ENCODE peak calls at places on chromosome 1, in ten cellular contexts. X, H, Y, S, O, G, P, N, L and E are unnamed samples. For H3K4me1, the result is how much of the 10 kb centered on the place peaks cover.

GRCh38 chr1:68188644-68189340 is 43.5 kb downstream of the WLS start:
- DNase-seq in X (no peak), H (no peak), Y (peak), S (no peak), O (peak), G (no peak), P (no peak), N (no peak), L (no peak), E (no peak)

GRCh38 chr1:151494741-151495281 is 16.4 kb upstream of the CGN start:
- DNase-seq in X (no peak), H (no peak), Y (peak), S (no peak), O (peak), G (peak), P (no peak), N (no peak), L (no peak), E (no peak)

GRCh38 chr1:42386051-42386450 is 5.5 kb downstream of the RIMKLA start:
- DNase-seq in X (no peak), H (no peak), Y (no peak), S (no peak), O (no peak), G (no peak), P (no peak), N (no peak), L (no peak), E (no peak)

GRCh38 chr1:212228076-212228475 is 57.1 kb upstream of the PPP2R5A start:
- DNase-seq in X (no peak), H (no peak), Y (no peak), S (no peak), O (no peak), G (no peak), P (no peak), N (no peak), L (no peak), E (no peak)

GRCh38 chr1:10918531-10918930 is 93.9 kb upstream of the TARDBP start:
- DNase-seq in X (no peak), H (peak), Y (peak), S (no peak), O (peak), G (no peak), P (no peak), N (no peak), L (no peak), E (no peak)

GRCh38 chr1:184030433-184031126 is 6.9 kb downstream of the COLGALT2 start:
- DNase-seq in X (no peak), H (no peak), Y (no peak), S (no peak), O (no peak), G (no peak), P (no peak), N (no peak), L (no peak), E (no peak)

GRCh38 chr1:198776602-198777029 is 137.8 kb downstream of the PTPRC start:
- DNase-seq in X (peak), H (peak), Y (peak), S (no peak), O (peak), G (no peak), P (peak), N (peak), L (no peak), E (no peak)

GRCh38 chr1:173409613-173410012 is 67.5 kb upstream of the PRDX6 start:
- DNase-seq in X (no peak), H (peak), Y (peak), S (no peak), O (peak), G (no peak), P (no peak), N (peak), L (no peak), E (no peak)

GRCh38 chr1:229884765-229885164 is 182.3 kb upstream of the GALNT2 start:
- DNase-seq in X (no peak), H (no peak), Y (no peak), S (no peak), O (no peak), G (peak), P (no peak), N (no peak), L (no peak), E (peak)

GRCh38 chr1:46455951-46456350 is 33.7 kb upstream of the DMBX1 start:
- DNase-seq in X (no peak), H (peak), Y (no peak), S (no peak), O (no peak), G (no peak), P (no peak), N (no peak), L (no peak), E (no peak)

GRCh38 chr1:78797108-78797781 is 147.6 kb downstream of the IFI44 start:
- DNase-seq in X (no peak), H (no peak), Y (no peak), S (no peak), O (no peak), G (no peak), P (no peak), N (no peak), L (no peak), E (no peak)

GRCh38 chr1:248421384-248421783 is 18.5 kb downstream of the OR2T1 start:
- DNase-seq in X (no peak), H (no peak), Y (no peak), S (peak), O (no peak), G (no peak), P (no peak), N (no peak), L (no peak), E (no peak)

GRCh38 chr1:101236546-101237228 is at the start of gene S1PR1:
- DNase-seq in X (peak), H (peak), Y (peak), S (peak), O (peak), G (peak), P (no peak), N (peak), L (no peak), E (peak)

GRCh38 chr1:178713270-178713669 is 11.8 kb upstream of the RALGPS2 start:
- DNase-seq in X (no peak), H (no peak), Y (no peak), S (no peak), O (no peak), G (no peak), P (no peak), N (no peak), L (no peak), E (no peak)

GRCh38 chr1:6244401-6245054 is 549 bp downstream of the HES3 start:
- DNase-seq in X (no peak), H (no peak), Y (no peak), S (no peak), O (no peak), G (no peak), P (no peak), N (no peak), L (no peak), E (no peak)

GRCh38 chr1:205664399-205665108 is 15.8 kb downstream of the SLC45A3 start:
- DNase-seq in X (no peak), H (no peak), Y (no peak), S (no peak), O (peak), G (peak), P (no peak), N (no peak), L (no peak), E (no peak)

GRCh38 chr1:44616991-44617702 is 57.1 kb downstream of the TMEM53 start:
- DNase-seq in X (peak), H (no peak), Y (peak), S (peak), O (peak), G (peak), P (no peak), N (no peak), L (no peak), E (no peak)

GRCh38 chr1:43980255-43981134 is 1.5 kb downstream of the B4GALT2 start:
- DNase-seq in X (peak), H (no peak), Y (peak), S (no peak), O (peak), G (no peak), P (no peak), N (no peak), L (no peak), E (no peak)

GRCh38 chr1:9052272-9053049 is 17.0 kb downstream of the SLC2A5 start:
- DNase-seq in X (no peak), H (no peak), Y (no peak), S (no peak), O (no peak), G (no peak), P (no peak), N (no peak), L (no peak), E (no peak)

GRCh38 chr1:7516341-7516740 is 254.8 kb upstream of the VAMP3 start:
- DNase-seq in X (no peak), H (peak), Y (peak), S (peak), O (peak), G (peak), P (no peak), N (peak), L (no peak), E (peak)

GRCh38 chr1:93839307-93839706 is 39.7 kb downstream of the DNTTIP2 start:
- DNase-seq in X (no peak), H (no peak), Y (peak), S (no peak), O (peak), G (no peak), P (no peak), N (no peak), L (no peak), E (no peak)

GRCh38 chr1:240844466-240844865 is 232.5 kb upstream of the GREM2 start:
- DNase-seq in X (no peak), H (no peak), Y (no peak), S (no peak), O (no peak), G (no peak), P (no peak), N (no peak), L (no peak), E (no peak)

DNA sequence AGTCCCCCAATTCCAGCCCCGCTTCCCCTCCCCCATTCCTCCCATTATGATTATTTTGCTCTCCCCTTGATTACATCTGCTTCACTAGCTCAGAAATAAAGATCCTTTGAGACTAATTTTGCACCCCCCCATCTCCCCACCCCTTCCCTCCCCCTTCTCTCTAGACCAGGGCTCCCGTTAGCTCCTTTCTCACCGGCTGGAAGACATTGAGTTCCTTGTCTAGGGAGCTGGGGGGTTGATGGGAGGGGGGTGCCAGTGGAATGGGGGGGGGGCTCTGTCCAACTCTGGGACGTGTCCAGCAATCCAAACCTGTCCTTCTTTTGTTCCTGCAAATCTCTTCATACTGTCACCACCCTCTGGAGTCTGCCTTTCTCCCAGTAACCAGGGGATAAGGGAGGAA is 61.8 kb downstream of the RHBG start:
- DNase-seq in X (no peak), H (no peak), Y (no peak), S (no peak), O (no peak), G (no peak), P (no peak), N (no peak), L (no peak), E (no peak)
- H3K4me3 ChIP-seq in X (no peak), H (no peak), Y (no peak), S (peak), O (no peak), G (peak), P (no peak), N (no peak), L (no peak), E (no peak)

GRCh38 chr1:2583331-2583791 is 3.2 kb upstream of the PRXL2B start:
- DNase-seq in X (no peak), H (no peak), Y (no peak), S (peak), O (no peak), G (no peak), P (no peak), N (no peak), L (no peak), E (no peak)
- H3K4me1 ChIP-seq in X (under half), H (half or more), Y (under half), S (under half), O (under half), G (under half), P (under half), N (half or more), L (under half), E (under half)

GRCh38 chr1:85166343-85166742 is 34.5 kb downstream of the SYDE2 start:
- DNase-seq in X (no peak), H (no peak), Y (peak), S (no peak), O (peak), G (no peak), P (no peak), N (no peak), L (no peak), E (no peak)
- H3K4me3 ChIP-seq in X (no peak), H (no peak), Y (no peak), S (no peak), O (no peak), G (no peak), P (no peak), N (no peak), L (no peak), E (no peak)

GRCh38 chr1:237444120-237444790 is 402.3 kb downstream of the RYR2 start:
- DNase-seq in X (no peak), H (no peak), Y (no peak), S (no peak), O (no peak), G (no peak), P (no peak), N (no peak), L (no peak), E (no peak)

DNA sequence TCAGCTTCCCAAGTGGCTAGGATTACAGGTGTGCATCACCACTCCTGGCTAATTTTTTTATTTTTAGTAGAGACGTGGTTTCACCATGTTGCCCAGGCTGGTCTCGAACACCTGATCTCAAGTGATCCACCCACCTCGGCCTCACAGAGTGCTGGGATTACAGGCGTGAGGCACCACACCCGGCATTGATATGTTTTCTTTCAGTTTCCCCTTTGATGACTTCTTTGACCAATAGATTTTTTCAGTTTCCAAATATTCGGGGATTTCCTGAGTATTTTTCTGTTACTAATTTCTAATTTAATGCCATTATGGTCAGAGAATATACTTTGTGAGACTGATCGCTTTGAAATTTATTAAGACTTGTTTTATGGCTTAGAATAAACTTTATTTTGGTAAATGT is 406.1 kb downstream of the RYR2 start:
- DNase-seq in X (no peak), H (no peak), Y (no peak), S (no peak), O (no peak), G (no peak), P (no peak), N (no peak), L (no peak), E (no peak)
- H3K4me1 ChIP-seq in X (under half), H (under half), Y (under half), S (under half), O (under half), G (under half), P (under half), N (under half), L (under half), E (under half)